ENCODE peak calls at places on chromosomes 2 and 18, in nine cellular contexts. N is T47D; K is CD8-positive, alpha-beta T cell; G is EL; V is sigmoid colon; B is HepG2; E is activated naive CD8-positive, alpha-beta T cell treated with anti-CD3 and anti-CD28 coated beads for 36 hours; S is glutamatergic neuron; H is SJSA1. T is an unnamed sample.

GRCh38 chr2:232242316-232242715 is 136.2 kb upstream of the ALPP start:
- DNase-seq in B (no peak), K (peak; percentile 19), E (no peak), S (no peak), G (no peak), V (no peak), N (no peak), H (no peak), T (no peak)

GRCh38 chr2:147739531-147739930 is 105.3 kb upstream of the ACVR2A start:
- DNase-seq in V (no peak), G (peak; percentile 72), K (no peak), B (no peak), N (no peak), E (no peak), H (no peak), S (no peak), T (peak; percentile 30)

GRCh38 chr2:16662440-16662839 is 3.2 kb downstream of the CYRIA start:
- DNase-seq in N (no peak), V (peak; percentile 77), H (no peak), E (no peak), S (no peak), K (no peak), G (no peak), B (no peak), T (peak; percentile 86)

GRCh38 chr18:61865466-61866165 is 27.2 kb downstream of the RNF152 start:
- DNase-seq in N (no peak), H (no peak), G (no peak), B (no peak), S (no peak), E (no peak), K (no peak), V (no peak), T (peak; percentile 50)

GRCh38 chr2:205754924-205755321 is 72.6 kb downstream of the NRP2 start:
- DNase-seq in N (no peak), H (peak; percentile 60), V (peak; percentile 67), B (peak; percentile 42), K (no peak), E (no peak), G (peak; percentile 55), S (no peak), T (peak; percentile 71)

GRCh38 chr18:40357536-40357935 is 1597.5 kb upstream of the PIK3C3 start:
- DNase-seq in V (no peak), S (no peak), N (no peak), B (no peak), H (no peak), G (no peak), E (no peak), K (no peak), T (no peak)

GRCh38 chr2:127670055-127670956 is 5.0 kb downstream of the LIMS2 start:
- DNase-seq in K (no peak), E (no peak), B (no peak), N (no peak), S (no peak), G (peak; percentile 57), H (no peak), V (peak; percentile 64), T (no peak)

GRCh38 chr18:63318882-63319382 is 637 bp downstream of the BCL2 start:
- DNase-seq in B (no peak), K (no peak), E (no peak), N (no peak), V (no peak), S (no peak), H (no peak), G (no peak), T (no peak)

GRCh38 chr2:127049927-127050802 is 56.8 kb downstream of the BIN1 start:
- DNase-seq in E (peak; percentile 74), K (peak; percentile 78), S (peak; percentile 87), H (peak; percentile 72), B (peak; percentile 24), V (peak; percentile 78), N (peak; percentile 76), G (peak; percentile 49), T (peak; percentile 27)

GRCh38 chr2:110674620-110675555 is 3.0 kb downstream of the BUB1 start:
- DNase-seq in N (no peak), S (no peak), B (no peak), K (peak; percentile 52), V (no peak), H (no peak), G (peak; percentile 53), E (peak; percentile 15), T (peak; percentile 60)

GRCh38 chr2:150332378-150332777 is 155.1 kb downstream of the RND3 start:
- DNase-seq in K (no peak), E (no peak), H (no peak), N (no peak), S (no peak), B (no peak), V (no peak), G (no peak), T (no peak)

GRCh38 chr2:239396881-239397681 is 3.7 kb downstream of the HDAC4 start:
- DNase-seq in K (peak; percentile 65), E (peak; percentile 34), H (no peak), S (no peak), V (peak; percentile 95), N (no peak), B (no peak), G (no peak), T (no peak)

GRCh38 chr2:118772487-118773200 is 74.8 kb downstream of the EN1 start:
- DNase-seq in H (peak; percentile 8), G (no peak), E (no peak), N (no peak), K (no peak), V (no peak), S (no peak), B (no peak), T (no peak)

GRCh38 chr2:149902104-149902503 is 314.5 kb upstream of the MMADHC start:
- DNase-seq in B (no peak), S (no peak), G (peak; percentile 30), V (no peak), H (no peak), K (no peak), E (no peak), N (no peak), T (no peak)

GRCh38 chr2:127024769-127025356 is 82.1 kb downstream of the BIN1 start:
- DNase-seq in V (peak; percentile 72), H (no peak), G (peak; percentile 57), K (no peak), E (no peak), B (no peak), S (peak; percentile 83), N (no peak), T (peak; percentile 59)

GRCh38 chr18:57767259-57768050 is 35.7 kb downstream of the ATP8B1 start:
- DNase-seq in H (no peak), N (no peak), B (no peak), G (no peak), V (no peak), S (no peak), E (no peak), K (no peak), T (no peak)

GRCh38 chr2:158493458-158493857 is 36.7 kb downstream of the PKP4 start:
- DNase-seq in B (no peak), G (no peak), N (no peak), E (no peak), V (no peak), H (no peak), K (no peak), S (peak; percentile 27), T (no peak)

T was measured in iris pigment epithelial cell.